ENCODE peak calls at places on chromosome 13, in ten cellular contexts. F, E, D, O, N, X, Z, A, W and C are unnamed samples.

GRCh38 chr13:19153782-19154450 is 27.7 kb downstream of the TUBA3C start:
- DNase-seq in Z (peak; percentile 50), X (no peak), F (no peak), D (no peak), E (no peak), W (no peak), O (no peak), N (no peak), A (peak; percentile 61), C (peak; percentile 0)

GRCh38 chr13:22594041-22594440 is 586.7 kb upstream of the SGCG start:
- DNase-seq in Z (no peak), O (no peak), A (no peak), D (no peak), W (no peak), N (no peak), F (no peak), X (no peak), E (no peak), C (no peak)

GRCh38 chr13:59145381-59145780 is 1018.3 kb downstream of the DIAPH3 start:
- DNase-seq in N (no peak), A (no peak), W (no peak), Z (no peak), D (no peak), F (no peak), X (no peak), O (no peak), E (no peak), C (no peak)

GRCh38 chr13:109737606-109738005 is 48.8 kb downstream of the IRS2 start:
- DNase-seq in Z (no peak), N (no peak), D (no peak), F (no peak), A (no peak), O (peak; percentile 34), E (peak; percentile 65), X (peak; percentile 70), W (no peak), C (peak; percentile 91)

GRCh38 chr13:94382520-94382919 is 97.0 kb downstream of the DCT start:
- DNase-seq in F (no peak), Z (no peak), X (no peak), D (no peak), A (no peak), W (no peak), N (no peak), E (no peak), O (no peak), C (no peak)

GRCh38 chr13:114161644-114162532 is 17.2 kb upstream of the CFAP97D2 start:
- DNase-seq in X (peak; percentile 25), O (peak; percentile 49), F (no peak), Z (no peak), W (no peak), A (no peak), D (peak; percentile 52), N (peak; percentile 55), E (peak; percentile 19), C (peak; percentile 70)

GRCh38 chr13:69124996-69125395 is 982.6 kb upstream of the ATXN8OS start:
- DNase-seq in W (no peak), O (no peak), N (no peak), A (no peak), D (peak; percentile 24), X (no peak), Z (no peak), E (no peak), F (no peak), C (no peak)

GRCh38 chr13:63435668-63436275 is 2020.1 kb upstream of the PCDH20 start:
- DNase-seq in N (peak; percentile 24), D (peak; percentile 73), A (no peak), X (peak; percentile 100), F (no peak), W (no peak), E (peak; percentile 100), O (peak; percentile 100), Z (no peak), C (peak; percentile 51)

GRCh38 chr13:113125506-113126264 is 3.1 kb downstream of the F10 start:
- DNase-seq in F (no peak), Z (no peak), A (no peak), O (no peak), X (no peak), D (no peak), N (no peak), W (no peak), E (no peak), C (no peak)

GRCh38 chr13:112127564-112127963 is 60.6 kb downstream of the SOX1 start:
- DNase-seq in N (no peak), A (no peak), D (no peak), F (no peak), X (no peak), Z (no peak), W (no peak), E (no peak), O (no peak), C (no peak)

GRCh38 chr13:93230466-93230865 is 3.9 kb downstream of the GPC6 start:
- DNase-seq in O (peak; percentile 87), E (peak; percentile 89), X (peak; percentile 93), N (no peak), Z (no peak), D (peak; percentile 50), W (no peak), F (no peak), A (no peak), C (peak; percentile 89)

GRCh38 chr13:94329277-94329676 is 150.2 kb downstream of the DCT start:
- DNase-seq in E (peak; percentile 69), N (no peak), O (peak; percentile 83), F (no peak), X (peak; percentile 72), Z (no peak), A (no peak), D (no peak), W (no peak), C (peak; percentile 34)

GRCh38 chr13:59946924-59947323 is 216.8 kb downstream of the DIAPH3 start:
- DNase-seq in A (no peak), F (no peak), W (no peak), Z (no peak), N (peak; percentile 24), D (no peak), X (peak; percentile 77), E (peak; percentile 3), O (no peak), C (peak; percentile 17)

GRCh38 chr13:92963029-92963428 is 263.6 kb upstream of the GPC6 start:
- DNase-seq in A (no peak), Z (no peak), W (no peak), O (peak; percentile 6), D (peak; percentile 24), N (no peak), E (peak; percentile 20), X (peak; percentile 60), F (no peak), C (peak; percentile 37)

GRCh38 chr13:29435125-29435911 is 160.2 kb downstream of the SLC7A1 start:
- DNase-seq in E (peak; percentile 91), D (peak; percentile 16), X (peak; percentile 95), A (no peak), F (no peak), W (no peak), N (no peak), Z (peak; percentile 20), O (peak; percentile 95), C (peak; percentile 94)

GRCh38 chr13:48866204-48866603 is 109.5 kb upstream of the FNDC3A start:
- DNase-seq in A (peak; percentile 9), Z (peak; percentile 7), E (no peak), X (no peak), W (no peak), D (no peak), N (no peak), F (no peak), O (no peak), C (no peak)

GRCh38 chr13:111337741-111338140 is 17.3 kb downstream of the TEX29 start:
- DNase-seq in N (no peak), W (peak; percentile 9), E (peak; percentile 19), D (no peak), O (no peak), F (no peak), A (no peak), X (peak; percentile 4), Z (no peak), C (no peak)

GRCh38 chr13:36526897-36527296 is 94.6 kb downstream of the CCNA1 start:
- DNase-seq in E (no peak), W (no peak), N (no peak), A (no peak), F (no peak), X (no peak), D (peak; percentile 26), O (no peak), Z (no peak), C (no peak)

GRCh38 chr13:97306646-97307045 is 84.5 kb downstream of the MBNL2 start:
- DNase-seq in N (no peak), Z (no peak), E (no peak), X (no peak), D (no peak), W (no peak), A (no peak), F (no peak), O (no peak), C (no peak)
- H3K4me1 ChIP-seq in N (peaks cover 52% of the 10 kb centered on the region), Z (peaks cover 29% of the 10 kb centered on the region), E (peaks cover 25% of the 10 kb centered on the region), X (peaks cover 39% of the 10 kb centered on the region), D (peaks cover 26% of the 10 kb centered on the region), W (no peaks in the 10 kb centered on the region), A (no peaks in the 10 kb centered on the region), F (no peaks in the 10 kb centered on the region), O (peaks cover 23% of the 10 kb centered on the region), C (peaks cover 26% of the 10 kb centered on the region)

DNA sequence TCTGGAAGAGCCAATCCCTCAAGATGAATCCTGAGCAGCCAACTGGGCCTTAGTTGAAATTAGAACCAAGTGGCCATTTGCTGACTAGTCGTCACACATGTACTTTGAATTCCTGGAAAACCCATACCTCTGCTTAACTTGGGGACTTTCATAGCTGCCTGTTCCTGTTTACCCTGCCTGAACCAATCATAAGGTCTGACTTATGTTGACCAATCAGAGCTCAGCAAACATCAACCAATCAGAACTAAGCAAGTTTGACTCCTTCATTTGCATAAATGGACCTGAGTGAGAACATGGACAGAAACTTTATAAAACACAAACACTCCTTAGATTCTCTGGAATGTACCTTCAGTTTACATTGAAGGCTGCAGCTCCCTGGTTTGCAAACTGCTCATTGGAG is 50.8 kb downstream of the LATS2 start:
- DNase-seq in W (peak; percentile 10), X (no peak), Z (no peak), O (no peak), F (peak; percentile 2), E (peak; percentile 47), N (no peak), A (peak; percentile 68), D (peak; percentile 20), C (peak; percentile 39)
- H4K20me1 ChIP-seq in W (no peaks in the 10 kb centered on the region), X (peaks cover 86% of the 10 kb centered on the region), Z (peaks cover 77% of the 10 kb centered on the region), O (no peaks in the 10 kb centered on the region), F (no peaks in the 10 kb centered on the region), E (peaks cover 92% of the 10 kb centered on the region), N (peaks cover 13% of the 10 kb centered on the region), A (no peaks in the 10 kb centered on the region), D (peaks cover 3% of the 10 kb centered on the region), C (peaks cover 11% of the 10 kb centered on the region)

GRCh38 chr13:50915562-50915961 is 6.0 kb downstream of the RNASEH2B start:
- DNase-seq in E (no peak), N (no peak), X (no peak), O (no peak), W (no peak), F (peak; percentile 75), Z (no peak), D (no peak), A (peak; percentile 25), C (no peak)
- H3K4me1 ChIP-seq in E (peaks cover 14% of the 10 kb centered on the region), N (peaks cover 23% of the 10 kb centered on the region), X (peaks cover 34% of the 10 kb centered on the region), O (peaks cover 14% of the 10 kb centered on the region), W (peaks cover 5% of the 10 kb centered on the region), F (peaks cover 62% of the 10 kb centered on the region), Z (peaks cover 7% of the 10 kb centered on the region), D (peaks cover 21% of the 10 kb centered on the region), A (peaks cover 42% of the 10 kb centered on the region), C (peaks cover 29% of the 10 kb centered on the region)

GRCh38 chr13:40974460-40975407 is 44.4 kb downstream of the ELF1 start:
- DNase-seq in X (peak; percentile 40), N (peak; percentile 51), F (peak; percentile 78), W (peak; percentile 35), D (peak; percentile 37), O (peak; percentile 76), E (peak; percentile 66), Z (no peak), A (peak; percentile 69), C (peak; percentile 51)
- H4K20me1 ChIP-seq in X (peaks cover 50% of the 10 kb centered on the region), N (peaks cover 19% of the 10 kb centered on the region), F (peaks cover 84% of the 10 kb centered on the region), W (no peaks in the 10 kb centered on the region), D (peaks cover 4% of the 10 kb centered on the region), O (peaks cover 1% of the 10 kb centered on the region), E (peaks cover 16% of the 10 kb centered on the region), Z (no peaks in the 10 kb centered on the region), A (peaks cover 10% of the 10 kb centered on the region), C (peaks cover 17% of the 10 kb centered on the region)